ENCODE peak calls at places on chromosome 21, in seven cellular contexts. I is T follicular helper cell, D is GM10248, S is aorta, W is hepatocyte, C is cardiac muscle cell, A is upper lobe of right lung. R is an unnamed sample.

GRCh38 chr21:29304577-29304976 is 5.9 kb downstream of the BACH1 start:
- DNase-seq in I (no peak), D (no peak), S (no peak), C (no peak), W (no peak), A (no peak), R (no peak)

GRCh38 chr21:39065912-39066311 is 117.3 kb downstream of the PSMG1 start:
- DNase-seq in D (no peak), I (no peak), A (no peak), S (no peak), C (no peak), W (no peak), R (no peak)

GRCh38 chr21:26041441-26042180 is 129.0 kb downstream of the APP start:
- DNase-seq in W (no peak), A (no peak), D (no peak), I (no peak), S (no peak), C (no peak), R (no peak)

GRCh38 chr21:34613679-34614442 is 1.1 kb downstream of the RCAN1 start:
- DNase-seq in S (no peak), W (peak; percentile 32), D (no peak), C (no peak), A (no peak), I (no peak), R (no peak)

GRCh38 chr21:43278359-43278758 is 109.6 kb downstream of the CRYAA start:
- DNase-seq in A (peak; percentile 77), S (no peak), I (no peak), C (no peak), D (no peak), W (no peak), R (no peak)

GRCh38 chr21:32322103-32322502 is 23.4 kb downstream of the MRAP start:
- DNase-seq in D (no peak), W (no peak), I (no peak), A (no peak), C (no peak), S (no peak), R (no peak)

GRCh38 chr21:35139382-35139715 is 90.2 kb upstream of the RUNX1 start:
- DNase-seq in I (no peak), A (no peak), S (no peak), D (peak; percentile 24), C (no peak), W (no peak), R (no peak)

GRCh38 chr21:44360174-44360573 is 6.8 kb downstream of the TRPM2 start:
- DNase-seq in A (no peak), C (no peak), S (peak; percentile 55), I (no peak), W (no peak), D (no peak), R (no peak)

GRCh38 chr21:43626390-43626789 is 32.9 kb downstream of the HSF2BP start:
- DNase-seq in W (peak; percentile 35), C (no peak), S (no peak), I (no peak), A (no peak), D (no peak), R (no peak)

GRCh38 chr21:37927711-37928110 is 11.5 kb upstream of the KCNJ6 start:
- DNase-seq in C (no peak), S (no peak), D (no peak), W (no peak), A (no peak), I (no peak), R (no peak)

GRCh38 chr21:33668180-33668579 is 25.9 kb downstream of the ITSN1 start:
- DNase-seq in W (no peak), D (no peak), A (no peak), C (no peak), I (no peak), S (no peak), R (no peak)

GRCh38 chr21:42537106-42537742 is 23.6 kb downstream of the SLC37A1 start:
- DNase-seq in S (no peak), A (peak; percentile 44), D (no peak), I (no peak), C (no peak), W (no peak), R (no peak)

GRCh38 chr21:42567861-42568260 is 54.2 kb downstream of the SLC37A1 start:
- DNase-seq in A (peak; percentile 79), C (no peak), D (no peak), W (no peak), S (peak; percentile 40), I (no peak), R (peak; percentile 29)

GRCh38 chr21:44702111-44702972 is 5.4 kb downstream of the KRTAP10-12 start:
- DNase-seq in I (no peak), A (no peak), C (no peak), W (no peak), S (no peak), D (no peak), R (peak; percentile 65)

GRCh38 chr21:7917729-7918128 is 2603.7 kb upstream of the TPTE start:
- DNase-seq in W (peak; percentile 28), S (no peak), A (no peak), C (no peak), D (no peak), I (no peak), R (no peak)

R was measured in suprapubic skin.